ENCODE peak calls at places on chromosomes 4 and X, in four cellular contexts. B, E, C and I are unnamed samples. For H3K27me3, the result is how much of the 10 kb centered on the place peaks cover.

GRCh38 chr4:88792821-88793220 is 95.2 kb upstream of the NAP1L5 start:
- DNase-seq in B (no peak), E (no peak), C (no peak), I (no peak)

GRCh38 chr4:57119054-57119651 is 9.0 kb upstream of the IGFBP7 start:
- DNase-seq in B (peak), E (no peak), C (peak), I (no peak)

GRCh38 chrX:87572911-87573310 is 55.3 kb downstream of the KLHL4 start:
- DNase-seq in B (no peak), E (no peak), C (no peak), I (no peak)

GRCh38 chr4:40843696-40844095 is 93.9 kb downstream of the NSUN7 start:
- DNase-seq in B (peak), E (peak), C (no peak), I (no peak)

GRCh38 chr4:117481742-117482141 is 396.4 kb upstream of the TRAM1L1 start:
- DNase-seq in B (no peak), E (no peak), C (no peak), I (no peak)

GRCh38 chr4:21765810-21766407 is 182.7 kb downstream of the KCNIP4 start:
- DNase-seq in B (peak), E (no peak), C (peak), I (peak)

GRCh38 chr4:183145773-183146172 is 46.7 kb downstream of the WWC2 start:
- DNase-seq in B (no peak), E (no peak), C (no peak), I (peak)

GRCh38 chr4:185872747-185873380 is 60.9 kb upstream of the SORBS2 start:
- DNase-seq in B (no peak), E (no peak), C (no peak), I (no peak)

GRCh38 chr4:88341227-88342192 is 37.1 kb upstream of the HERC6 start:
- DNase-seq in B (no peak), E (no peak), C (peak), I (no peak)

GRCh38 chrX:133444952-133445831 is 29.9 kb upstream of the GPC4 start:
- DNase-seq in B (peak), E (no peak), C (peak), I (no peak)

GRCh38 chrX:15242899-15243555 is 26.9 kb downstream of the ASB9 start:
- DNase-seq in B (peak), E (peak), C (peak), I (peak)

GRCh38 chr4:42778349-42778748 is 114.2 kb upstream of the GRXCR1 start:
- DNase-seq in B (no peak), E (no peak), C (no peak), I (no peak)

GRCh38 chr4:153724606-153725005 is 35.2 kb downstream of the RNF175 start:
- DNase-seq in B (no peak), E (no peak), C (no peak), I (no peak)

GRCh38 chr4:30258949-30259348 is 461.2 kb upstream of the PCDH7 start:
- DNase-seq in B (no peak), E (no peak), C (no peak), I (no peak)

GRCh38 chr4:98470831-98471230 is 187.6 kb downstream of the TSPAN5 start:
- DNase-seq in B (no peak), E (no peak), C (no peak), I (no peak)

GRCh38 chr4:117971406-117971805 is 62.9 kb upstream of the NDST3 start:
- DNase-seq in B (no peak), E (no peak), C (no peak), I (no peak)

GRCh38 chr4:39255266-39255665 is 72.9 kb downstream of the WDR19 start:
- DNase-seq in B (no peak), E (no peak), C (no peak), I (peak)

GRCh38 chr4:141346144-141346543 is 125.4 kb downstream of the ZNF330 start:
- DNase-seq in B (no peak), E (no peak), C (peak), I (peak)
- H3K27me3 ChIP-seq in B (under half), E (under half), C (under half), I (under half)

GRCh38 chrX:126785539-126785938 is 34.0 kb upstream of the PRR32 start:
- DNase-seq in B (no peak), E (no peak), C (no peak), I (no peak)
- H3K27me3 ChIP-seq in B (under half), E (under half), C (under half), I (under half)

DNA sequence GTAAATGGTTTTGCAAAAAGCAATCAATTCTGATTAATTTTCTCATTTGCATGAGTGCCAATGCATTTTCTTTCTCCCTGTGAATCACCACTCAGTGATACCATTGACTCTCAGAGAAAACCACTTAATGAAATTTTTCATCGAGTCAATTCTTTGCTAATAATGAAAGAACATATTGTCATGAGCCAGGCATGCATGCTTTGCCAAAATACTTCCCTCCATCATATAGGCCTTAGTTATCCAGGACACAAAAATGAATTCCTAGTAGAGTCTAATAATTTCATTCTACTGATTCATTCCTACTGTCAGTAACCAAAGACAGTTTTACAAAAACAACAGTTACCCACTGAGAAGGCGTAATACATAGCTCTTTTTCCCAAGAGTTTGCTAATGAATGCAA is 680.0 kb downstream of the TRIML1 start:
- DNase-seq in B (no peak), E (no peak), C (no peak), I (no peak)
- H3K27me3 ChIP-seq in B (under half), E (under half), C (under half), I (under half)

GRCh38 chr4:8388471-8388870 is 52.1 kb downstream of the ACOX3 start:
- DNase-seq in B (no peak), E (no peak), C (no peak), I (no peak)
- H3K27me3 ChIP-seq in B (under half), E (under half), C (under half), I (under half)

GRCh38 chrX:51182545-51182944 is 150.1 kb upstream of the NUDT10 start:
- DNase-seq in B (no peak), E (no peak), C (no peak), I (no peak)
- H3K27me3 ChIP-seq in B (under half), E (under half), C (under half), I (under half)

GRCh38 chrX:43436497-43436896 is 219.6 kb upstream of the MAOA start:
- DNase-seq in B (no peak), E (no peak), C (no peak), I (no peak)
- H3K27me3 ChIP-seq in B (under half), E (under half), C (under half), I (under half)

GRCh38 chr4:155799106-155799793 is 40.4 kb downstream of the GUCY1B1 start:
- DNase-seq in B (no peak), E (no peak), C (no peak), I (no peak)

GRCh38 chr4:155799794-155800123 is 40.9 kb downstream of the GUCY1B1 start:
- DNase-seq in B (no peak), E (no peak), C (no peak), I (no peak)

GRCh38 chr4:155805016-155805415 is 46.2 kb downstream of the GUCY1B1 start:
- DNase-seq in B (no peak), E (no peak), C (no peak), I (no peak)

GRCh38 chr4:155802573-155802972 is 43.8 kb downstream of the GUCY1B1 start:
- DNase-seq in B (no peak), E (no peak), C (peak), I (no peak)

GRCh38 chr4:155800685-155801343 is 42.0 kb downstream of the GUCY1B1 start:
- DNase-seq in B (no peak), E (no peak), C (no peak), I (no peak)
- H3K27me3 ChIP-seq in B (under half), E (under half), C (under half), I (under half)